ENCODE peak calls at places on chromosomes 5 and 9, in ten cellular contexts. H is A549; Q is left ventricle myocardium inferior; M is sigmoid colon; Z is CD8-positive, alpha-beta memory T cell; R is GM23338; Y is psoas muscle; E is mesendoderm; X is aorta; S is cardiac muscle cell. V is an unnamed sample.

GRCh38 chr9:31028137-31028536 is 1356.3 kb upstream of the ACO1 start:
- DNase-seq in H (no peak), Q (no peak), M (no peak), Z (no peak), R (no peak), Y (no peak), E (no peak), X (no peak), S (no peak), V (no peak)

GRCh38 chr5:178569485-178569884 is 20.7 kb downstream of the COL23A1 start:
- DNase-seq in H (no peak), Q (no peak), M (no peak), Z (no peak), R (no peak), Y (no peak), E (no peak), X (no peak), S (no peak), V (no peak)

GRCh38 chr5:171405615-171406014 is 13.8 kb upstream of the FGF18 start:
- DNase-seq in H (peak; percentile 47), Q (no peak), M (no peak), Z (no peak), R (peak; percentile 61), Y (no peak), E (no peak), X (no peak), S (peak; percentile 35), V (no peak)

GRCh38 chr5:10726179-10726912 is 34.7 kb downstream of the DAP start:
- DNase-seq in H (no peak), Q (no peak), M (no peak), Z (no peak), R (no peak), Y (no peak), E (no peak), X (no peak), S (no peak), V (no peak)

GRCh38 chr5:145697251-145698016 is 137.7 kb downstream of the PRELID2 start:
- DNase-seq in H (peak; percentile 53), Q (no peak), M (no peak), Z (no peak), R (peak; percentile 68), Y (no peak), E (peak; percentile 70), X (no peak), S (peak; percentile 80), V (no peak)

GRCh38 chr5:121913397-121913796 is 48.4 kb upstream of the SRFBP1 start:
- DNase-seq in H (no peak), Q (no peak), M (no peak), Z (no peak), R (no peak), Y (no peak), E (no peak), X (no peak), S (no peak), V (no peak)

GRCh38 chr5:93870649-93871048 is 129.2 kb upstream of the POU5F2 start:
- DNase-seq in H (no peak), Q (no peak), M (no peak), Z (no peak), R (no peak), Y (no peak), E (no peak), X (no peak), S (no peak), V (no peak)

GRCh38 chr5:176180339-176180738 is 57.9 kb upstream of the SIMC1 start:
- DNase-seq in H (no peak), Q (no peak), M (no peak), Z (no peak), R (no peak), Y (no peak), E (no peak), X (no peak), S (no peak), V (no peak)

GRCh38 chr5:17355585-17356346 is 138.3 kb downstream of the BASP1 start:
- DNase-seq in H (peak; percentile 56), Q (no peak), M (no peak), Z (no peak), R (no peak), Y (no peak), E (no peak), X (no peak), S (no peak), V (no peak)

GRCh38 chr5:88826959-88827585 is 55.9 kb downstream of the MEF2C start:
- DNase-seq in H (no peak), Q (no peak), M (peak; percentile 64), Z (no peak), R (peak; percentile 18), Y (no peak), E (peak; percentile 51), X (no peak), S (peak; percentile 85), V (no peak)

GRCh38 chr5:52985306-52985705 is 3.8 kb upstream of the ITGA2 start:
- DNase-seq in H (no peak), Q (no peak), M (no peak), Z (no peak), R (no peak), Y (no peak), E (no peak), X (no peak), S (no peak), V (no peak)

GRCh38 chr9:120733190-120733589 is 18.9 kb upstream of the MEGF9 start:
- DNase-seq in H (no peak), Q (peak; percentile 22), M (no peak), Z (no peak), R (no peak), Y (no peak), E (no peak), X (peak; percentile 80), S (peak; percentile 91), V (no peak)

GRCh38 chr5:133783481-133783880 is 171.1 kb upstream of the FSTL4 start:
- DNase-seq in H (no peak), Q (no peak), M (no peak), Z (no peak), R (no peak), Y (no peak), E (no peak), X (no peak), S (no peak), V (no peak)

GRCh38 chr5:107469064-107469463 is 201.7 kb downstream of the EFNA5 start:
- DNase-seq in H (peak; percentile 59), Q (no peak), M (no peak), Z (no peak), R (peak; percentile 30), Y (no peak), E (no peak), X (no peak), S (peak; percentile 27), V (no peak)

GRCh38 chr5:163379298-163380155 is 57.9 kb upstream of the CCNG1 start:
- DNase-seq in H (peak; percentile 79), Q (no peak), M (no peak), Z (no peak), R (no peak), Y (no peak), E (peak; percentile 50), X (no peak), S (peak; percentile 93), V (no peak)

DNA sequence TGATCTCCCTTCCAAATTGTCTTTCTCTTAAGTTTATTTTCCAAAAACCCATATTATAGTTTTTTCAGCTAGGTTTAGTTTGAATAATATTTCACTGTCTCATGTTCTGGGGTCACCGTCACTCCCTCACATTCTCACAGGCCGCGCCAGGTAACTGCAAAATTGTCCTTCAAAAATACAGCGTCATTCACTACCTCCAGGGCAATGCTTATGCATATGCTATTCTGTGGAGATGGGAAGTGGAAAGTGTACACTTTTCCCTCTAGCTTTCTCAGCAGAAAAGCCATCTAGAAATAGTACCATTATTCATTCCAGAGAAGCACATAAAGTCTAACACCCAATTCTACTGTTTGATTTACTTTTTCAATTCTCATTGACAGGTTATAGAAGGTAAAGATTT is 919 bp downstream of the NUDT12 start:
- DNase-seq in H (no peak), Q (no peak), M (no peak), Z (no peak), R (no peak), Y (no peak), E (no peak), X (no peak), S (no peak), V (no peak)
- H3K27ac ChIP-seq in H (peak overlapping the region; percentile 77), Q (peak overlapping the region; percentile 92), M (peak overlapping the region; percentile 91), Z (no peak overlapping the region), R (no peak overlapping the region), Y (peak overlapping the region; percentile 91), E (no peak overlapping the region), X (no peak overlapping the region), S (peak overlapping the region; percentile 87), V (no peak overlapping the region)

GRCh38 chr5:126780165-126780827 is 3.4 kb downstream of the LMNB1 start:
- DNase-seq in H (peak; percentile 72), Q (no peak), M (no peak), Z (peak; percentile 23), R (peak; percentile 86), Y (no peak), E (peak; percentile 80), X (no peak), S (peak; percentile 84), V (peak; percentile 13)
- H3K27ac ChIP-seq in H (no peak overlapping the region), Q (no peak overlapping the region), M (no peak overlapping the region), Z (no peak overlapping the region), R (no peak overlapping the region), Y (no peak overlapping the region), E (no peak overlapping the region), X (no peak overlapping the region), S (no peak overlapping the region), V (no peak overlapping the region)

DNA sequence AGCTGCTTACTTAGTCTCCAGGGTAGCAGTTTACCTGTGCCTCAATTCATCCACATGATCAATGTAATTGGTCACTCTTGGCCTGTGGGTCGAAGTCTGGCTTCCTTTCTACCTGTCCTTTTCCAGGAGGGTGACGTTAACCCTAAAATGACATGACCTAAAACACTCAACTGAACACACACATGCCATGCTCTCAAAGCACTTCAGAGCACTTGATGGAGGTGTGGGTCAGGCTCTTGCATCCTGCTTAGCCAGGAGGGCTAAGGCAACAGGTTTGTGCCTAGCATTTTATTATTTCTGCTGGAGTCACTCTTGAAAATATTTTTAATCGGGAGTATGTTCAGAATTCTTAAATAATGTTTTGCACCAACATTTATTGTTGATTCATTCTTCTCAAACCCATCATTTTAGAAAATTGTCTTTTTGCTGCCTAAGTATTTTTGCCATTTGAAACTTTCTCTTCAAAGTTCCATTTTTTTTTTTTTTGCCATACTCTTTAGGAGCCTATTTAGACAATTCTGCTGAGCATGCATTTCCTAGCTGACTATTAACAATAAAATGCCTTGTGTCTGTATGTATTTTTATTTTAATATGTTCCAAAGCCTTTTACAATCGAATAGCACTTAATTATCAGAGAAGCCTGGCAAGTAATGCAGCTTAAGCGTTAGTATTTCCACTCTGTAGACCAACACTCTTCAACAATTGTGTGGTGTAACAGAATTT is 59.1 kb downstream of the ATP10B start:
- DNase-seq in H (no peak), Q (no peak), M (no peak), Z (no peak), R (no peak), Y (no peak), E (no peak), X (no peak), S (no peak), V (no peak)
- H3K27ac ChIP-seq in H (no peak overlapping the region), Q (no peak overlapping the region), M (no peak overlapping the region), Z (no peak overlapping the region), R (no peak overlapping the region), Y (no peak overlapping the region), E (no peak overlapping the region), X (no peak overlapping the region), S (no peak overlapping the region), V (no peak overlapping the region)

DNA sequence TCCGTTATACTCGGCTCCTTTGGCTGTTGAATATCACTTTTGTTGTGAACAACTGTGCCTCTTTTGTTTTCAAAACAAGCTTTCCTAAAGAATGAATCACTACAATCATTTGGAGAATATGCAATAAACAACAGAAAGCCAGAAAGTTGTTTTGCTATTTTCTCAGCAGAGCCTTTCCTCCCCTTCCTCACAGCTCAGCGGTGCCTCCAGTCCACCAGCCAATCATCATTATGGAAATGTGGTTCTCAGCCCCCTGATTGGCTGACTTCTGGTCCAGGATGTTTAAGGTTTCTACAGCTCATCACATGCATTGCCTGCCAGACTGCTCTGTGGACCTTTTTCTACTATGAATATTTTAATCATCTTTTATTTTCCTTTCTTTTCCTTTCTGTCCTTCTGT is 9.1 kb upstream of the ZNF608 start:
- DNase-seq in H (peak; percentile 13), Q (no peak), M (no peak), Z (no peak), R (no peak), Y (no peak), E (peak; percentile 61), X (no peak), S (no peak), V (no peak)
- H3K27ac ChIP-seq in H (no peak overlapping the region), Q (no peak overlapping the region), M (no peak overlapping the region), Z (no peak overlapping the region), R (no peak overlapping the region), Y (no peak overlapping the region), E (no peak overlapping the region), X (no peak overlapping the region), S (no peak overlapping the region), V (no peak overlapping the region)

V was measured in effector memory CD4-positive, alpha-beta T cell.